ENCODE peak calls at places on chromosomes 13 and 19, in six cellular contexts. One of them, this sample, is unnamed.

GRCh38 chr13:59680429-59681024 is 483.2 kb downstream of the DIAPH3 start:
- DNase-seq in body of pancreas: no peak
- DNase-seq in tibial nerve: no peak
- DNase-seq in OCI-LY7: peak
- DNase-seq in kidney: no peak
- DNase-seq in uterus: no peak
- DNase-seq in this sample: no peak

GRCh38 chr13:76725211-76725610 is 161.0 kb downstream of the KCTD12 start:
- DNase-seq in body of pancreas: no peak
- DNase-seq in tibial nerve: no peak
- DNase-seq in OCI-LY7: no peak
- DNase-seq in kidney: no peak
- DNase-seq in uterus: no peak
- DNase-seq in this sample: no peak

GRCh38 chr19:3618144-3618810 is 8.3 kb downstream of the CACTIN start:
- DNase-seq in body of pancreas: peak
- DNase-seq in tibial nerve: peak
- DNase-seq in OCI-LY7: peak
- DNase-seq in kidney: peak
- DNase-seq in uterus: peak
- DNase-seq in this sample: peak

GRCh38 chr19:19271828-19272599 is 1.1 kb downstream of the TM6SF2 start:
- DNase-seq in body of pancreas: no peak
- DNase-seq in tibial nerve: no peak
- DNase-seq in OCI-LY7: no peak
- DNase-seq in kidney: no peak
- DNase-seq in uterus: no peak
- DNase-seq in this sample: no peak

GRCh38 chr19:35619290-35619923 is 6.9 kb downstream of the HAUS5 start:
- DNase-seq in body of pancreas: no peak
- DNase-seq in tibial nerve: no peak
- DNase-seq in OCI-LY7: no peak
- DNase-seq in kidney: no peak
- DNase-seq in uterus: no peak
- DNase-seq in this sample: no peak

GRCh38 chr19:459724-460511 is 915 bp downstream of the SHC2 start:
- DNase-seq in body of pancreas: peak
- DNase-seq in tibial nerve: peak
- DNase-seq in OCI-LY7: no peak
- DNase-seq in kidney: peak
- DNase-seq in uterus: peak
- DNase-seq in this sample: no peak

GRCh38 chr19:41420101-41420880 is 6.9 kb downstream of the B3GNT8 start:
- DNase-seq in body of pancreas: no peak
- DNase-seq in tibial nerve: no peak
- DNase-seq in OCI-LY7: no peak
- DNase-seq in kidney: no peak
- DNase-seq in uterus: no peak
- DNase-seq in this sample: no peak

GRCh38 chr19:3443840-3444694 is 36.3 kb downstream of the SMIM24 start:
- DNase-seq in body of pancreas: peak
- DNase-seq in tibial nerve: no peak
- DNase-seq in OCI-LY7: no peak
- DNase-seq in kidney: no peak
- DNase-seq in uterus: no peak
- DNase-seq in this sample: no peak

GRCh38 chr19:56108447-56109195 is 12.5 kb downstream of the ZNF787 start:
- DNase-seq in body of pancreas: peak
- DNase-seq in tibial nerve: no peak
- DNase-seq in OCI-LY7: no peak
- DNase-seq in kidney: no peak
- DNase-seq in uterus: peak
- DNase-seq in this sample: no peak

GRCh38 chr19:4896372-4896771 is 6.3 kb downstream of the ARRDC5 start:
- DNase-seq in body of pancreas: peak
- DNase-seq in tibial nerve: no peak
- DNase-seq in OCI-LY7: no peak
- DNase-seq in kidney: peak
- DNase-seq in uterus: no peak
- DNase-seq in this sample: no peak

GRCh38 chr13:72304121-72304745 is 423.2 kb downstream of the MZT1 start:
- DNase-seq in body of pancreas: no peak
- DNase-seq in tibial nerve: no peak
- DNase-seq in OCI-LY7: no peak
- DNase-seq in kidney: no peak
- DNase-seq in uterus: no peak
- DNase-seq in this sample: no peak

GRCh38 chr19:4233282-4233853 is 4.0 kb downstream of the EBI3 start:
- DNase-seq in body of pancreas: peak
- DNase-seq in tibial nerve: peak
- DNase-seq in OCI-LY7: peak
- DNase-seq in kidney: no peak
- DNase-seq in uterus: no peak
- DNase-seq in this sample: no peak

GRCh38 chr13:93771782-93772181 is 545.2 kb downstream of the GPC6 start:
- DNase-seq in body of pancreas: no peak
- DNase-seq in tibial nerve: no peak
- DNase-seq in OCI-LY7: no peak
- DNase-seq in kidney: no peak
- DNase-seq in uterus: no peak
- DNase-seq in this sample: no peak

GRCh38 chr13:45950343-45950995 is 98.9 kb upstream of the SIAH3 start:
- DNase-seq in body of pancreas: no peak
- DNase-seq in tibial nerve: peak
- DNase-seq in OCI-LY7: no peak
- DNase-seq in kidney: no peak
- DNase-seq in uterus: no peak
- DNase-seq in this sample: no peak

GRCh38 chr13:99516153-99516929 is 15.1 kb downstream of the TM9SF2 start:
- DNase-seq in body of pancreas: no peak
- DNase-seq in tibial nerve: no peak
- DNase-seq in OCI-LY7: no peak
- DNase-seq in kidney: no peak
- DNase-seq in uterus: no peak
- DNase-seq in this sample: no peak

GRCh38 chr19:54893406-54893805 is 12.5 kb upstream of the NCR1 start:
- DNase-seq in body of pancreas: no peak
- DNase-seq in tibial nerve: no peak
- DNase-seq in OCI-LY7: no peak
- DNase-seq in kidney: no peak
- DNase-seq in uterus: no peak
- DNase-seq in this sample: no peak

GRCh38 chr13:52644108-52644507 is 1.9 kb downstream of the HNRNPA1L2 start:
- DNase-seq in body of pancreas: no peak
- DNase-seq in tibial nerve: no peak
- DNase-seq in OCI-LY7: no peak
- DNase-seq in kidney: no peak
- DNase-seq in uterus: no peak
- DNase-seq in this sample: no peak

GRCh38 chr19:12913011-12913561 is 6.0 kb downstream of the SYCE2 start:
- DNase-seq in body of pancreas: peak
- DNase-seq in tibial nerve: peak
- DNase-seq in OCI-LY7: no peak
- DNase-seq in kidney: peak
- DNase-seq in uterus: peak
- DNase-seq in this sample: no peak

GRCh38 chr19:4172861-4173473 is 9.4 kb downstream of the SIRT6 start:
- DNase-seq in body of pancreas: peak
- DNase-seq in tibial nerve: peak
- DNase-seq in OCI-LY7: no peak
- DNase-seq in kidney: peak
- DNase-seq in uterus: peak
- DNase-seq in this sample: no peak

DNA sequence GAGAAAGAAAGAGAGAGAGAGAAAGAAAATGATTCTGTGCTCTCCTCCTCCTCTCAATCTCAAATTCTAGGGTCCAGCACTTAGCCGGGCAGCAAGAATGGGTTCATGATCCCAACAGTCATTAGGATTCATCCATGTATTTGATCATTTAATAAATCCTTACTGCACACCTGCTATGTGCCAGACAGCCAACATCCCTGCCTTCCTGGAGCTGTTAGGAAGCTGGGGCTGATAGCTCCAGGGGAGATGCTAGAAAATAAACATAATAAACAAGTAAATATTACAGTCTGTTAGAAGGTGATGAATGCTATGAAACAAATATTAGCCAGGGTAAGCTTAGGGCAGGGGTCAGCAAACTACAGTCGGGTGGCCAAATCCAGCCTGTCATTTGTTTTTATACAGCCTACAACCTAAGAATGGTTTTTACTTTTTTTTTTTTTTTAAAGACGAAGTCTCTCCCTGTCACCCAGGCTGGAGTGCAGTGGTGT is 9.9 kb upstream of the ACP7 start:
- DNase-seq in body of pancreas: no peak
- DNase-seq in tibial nerve: no peak
- DNase-seq in OCI-LY7: no peak
- DNase-seq in kidney: no peak
- DNase-seq in uterus: no peak
- DNase-seq in this sample: no peak
- H3K27ac ChIP-seq in body of pancreas: no peak
- H3K27ac ChIP-seq in tibial nerve: no peak
- H3K27ac ChIP-seq in OCI-LY7: no peak
- H3K27ac ChIP-seq in kidney: no peak
- H3K27ac ChIP-seq in uterus: no peak
- H3K27ac ChIP-seq in this sample: no peak

DNA sequence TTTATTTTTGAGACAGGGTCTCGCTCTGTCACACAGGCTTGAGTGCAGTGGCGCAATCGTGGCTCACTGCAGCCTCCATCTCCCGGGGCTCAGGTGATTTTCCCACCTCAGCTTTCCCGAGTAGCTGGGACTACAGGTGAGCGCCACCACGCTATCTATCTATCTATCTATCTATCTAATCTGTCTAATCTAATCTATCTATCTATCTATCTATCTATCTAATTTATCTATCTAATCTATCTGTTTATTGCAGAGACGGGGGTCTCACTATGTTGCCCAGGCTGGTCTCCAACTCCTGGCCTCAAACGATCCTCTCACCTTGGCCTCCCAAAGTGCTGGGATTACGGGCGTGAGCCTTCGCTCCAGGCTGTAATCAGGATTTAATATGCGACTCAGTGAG is 587 bp downstream of the ZNF613 start:
- DNase-seq in body of pancreas: no peak
- DNase-seq in tibial nerve: no peak
- DNase-seq in OCI-LY7: no peak
- DNase-seq in kidney: no peak
- DNase-seq in uterus: no peak
- DNase-seq in this sample: no peak
- H3K27ac ChIP-seq in body of pancreas: no peak
- H3K27ac ChIP-seq in tibial nerve: peak
- H3K27ac ChIP-seq in OCI-LY7: no peak
- H3K27ac ChIP-seq in kidney: no peak
- H3K27ac ChIP-seq in uterus: no peak
- H3K27ac ChIP-seq in this sample: peak

DNA sequence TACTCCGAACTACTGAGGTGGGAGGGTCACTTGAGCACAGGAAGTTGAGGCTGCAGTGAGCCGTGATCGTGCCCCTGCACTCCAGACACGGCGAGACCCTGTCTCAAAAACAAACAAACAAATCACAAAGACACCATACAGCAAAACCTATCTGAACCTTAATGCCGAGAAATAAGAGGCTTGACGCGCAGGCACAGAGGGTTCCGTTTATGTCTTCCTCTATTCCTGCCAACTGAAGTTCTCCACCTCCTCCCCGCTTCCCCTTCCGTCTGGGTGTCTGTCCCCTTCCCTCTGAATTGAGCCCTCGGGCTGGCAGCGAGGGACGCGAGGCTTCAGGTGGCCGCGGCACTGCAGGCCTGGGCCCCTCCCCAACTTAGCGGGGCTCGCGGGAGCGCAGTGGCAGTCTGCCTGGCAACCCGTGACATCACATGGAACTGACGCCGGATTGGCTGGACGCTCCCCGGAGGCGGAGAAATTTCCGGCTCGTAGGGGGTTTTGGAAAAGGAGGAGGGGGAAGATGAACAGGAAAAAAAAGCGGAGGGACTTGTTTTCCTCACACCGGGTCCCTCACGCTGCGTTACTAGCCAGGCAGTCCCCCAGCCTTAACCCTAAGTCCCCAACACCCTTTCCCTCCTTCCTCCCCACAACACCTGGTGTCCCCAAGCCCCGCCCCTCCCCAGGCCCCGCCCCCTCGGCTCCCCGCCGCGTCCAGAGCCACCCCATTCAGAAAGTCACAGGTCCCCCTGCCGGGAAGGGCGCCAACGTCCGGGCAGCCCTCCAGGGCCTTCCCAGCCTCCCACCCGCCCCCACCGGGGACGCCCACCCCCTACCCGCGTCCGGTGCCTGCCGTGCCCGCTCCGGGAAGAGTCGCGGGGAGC is 1.1 kb upstream of the MYBPC2 start:
- DNase-seq in body of pancreas: peak
- DNase-seq in tibial nerve: peak
- DNase-seq in OCI-LY7: peak
- DNase-seq in kidney: peak
- DNase-seq in uterus: peak
- DNase-seq in this sample: peak
- H3K27ac ChIP-seq in body of pancreas: peak
- H3K27ac ChIP-seq in tibial nerve: peak
- H3K27ac ChIP-seq in OCI-LY7: peak
- H3K27ac ChIP-seq in kidney: no peak
- H3K27ac ChIP-seq in uterus: peak
- H3K27ac ChIP-seq in this sample: peak

GRCh38 chr19:29873801-29874575 is 62.2 kb downstream of the CCNE1 start:
- DNase-seq in body of pancreas: no peak
- DNase-seq in tibial nerve: no peak
- DNase-seq in OCI-LY7: no peak
- DNase-seq in kidney: no peak
- DNase-seq in uterus: no peak
- DNase-seq in this sample: no peak
- H3K27ac ChIP-seq in body of pancreas: no peak
- H3K27ac ChIP-seq in tibial nerve: no peak
- H3K27ac ChIP-seq in OCI-LY7: no peak
- H3K27ac ChIP-seq in kidney: no peak
- H3K27ac ChIP-seq in uterus: no peak
- H3K27ac ChIP-seq in this sample: peak

GRCh38 chr19:6709549-6709948 is 10.9 kb downstream of the C3 start:
- DNase-seq in body of pancreas: no peak
- DNase-seq in tibial nerve: no peak
- DNase-seq in OCI-LY7: no peak
- DNase-seq in kidney: peak
- DNase-seq in uterus: no peak
- DNase-seq in this sample: no peak

GRCh38 chr19:6712231-6712630 is 8.2 kb downstream of the C3 start:
- DNase-seq in body of pancreas: no peak
- DNase-seq in tibial nerve: no peak
- DNase-seq in OCI-LY7: no peak
- DNase-seq in kidney: peak
- DNase-seq in uterus: no peak
- DNase-seq in this sample: no peak

GRCh38 chr19:6711605-6712004 is 8.8 kb downstream of the C3 start:
- DNase-seq in body of pancreas: no peak
- DNase-seq in tibial nerve: no peak
- DNase-seq in OCI-LY7: no peak
- DNase-seq in kidney: peak
- DNase-seq in uterus: no peak
- DNase-seq in this sample: no peak

GRCh38 chr19:6711078-6711361 is 9.4 kb downstream of the C3 start:
- DNase-seq in body of pancreas: no peak
- DNase-seq in tibial nerve: no peak
- DNase-seq in OCI-LY7: no peak
- DNase-seq in kidney: no peak
- DNase-seq in uterus: no peak
- DNase-seq in this sample: no peak

GRCh38 chr19:6710273-6711077 is 10.0 kb downstream of the C3 start:
- DNase-seq in body of pancreas: no peak
- DNase-seq in tibial nerve: no peak
- DNase-seq in OCI-LY7: no peak
- DNase-seq in kidney: peak
- DNase-seq in uterus: no peak
- DNase-seq in this sample: no peak
- H3K27ac ChIP-seq in body of pancreas: no peak
- H3K27ac ChIP-seq in tibial nerve: no peak
- H3K27ac ChIP-seq in OCI-LY7: no peak
- H3K27ac ChIP-seq in kidney: no peak
- H3K27ac ChIP-seq in uterus: no peak
- H3K27ac ChIP-seq in this sample: no peak

This sample was measured in gastrocnemius medialis.